ENCODE peak calls at places on chromosomes 16 and 17, in ten cellular contexts. H is AG10803; P is activated CD4-positive, alpha-beta T cell treated with anti-CD3 and anti-CD28 coated beads, Interleukin-2, amount 50 U/mL, for 24 hours; N is EH; A is tibial nerve; R is tibial artery; K is upper lobe of right lung; D is stimulated activated CD4-positive, alpha-beta T cell treated with anti-CD3 and anti-CD28 coated beads, Interleukin-2, amount 100 ng/mL, for 24 hours; W is foreskin fibroblast; Q is PC-3. Z is an unnamed sample.

GRCh38 chr16:76277099-76278030 is at the start of gene CNTNAP4:
- DNase-seq in H (no peak), P (no peak), N (no peak), A (peak; percentile 22), R (peak; percentile 32), K (no peak), D (no peak), W (no peak), Q (no peak), Z (no peak)

GRCh38 chr17:40281663-40282062 is 6.0 kb upstream of the CDC6 start:
- DNase-seq in H (peak; percentile 9), P (no peak), N (peak; percentile 11), A (no peak), R (no peak), K (no peak), D (no peak), W (peak; percentile 6), Q (no peak), Z (no peak)

GRCh38 chr16:88772871-88773811 is 11.9 kb downstream of the PIEZO1 start:
- DNase-seq in H (peak; percentile 95), P (no peak), N (peak; percentile 97), A (no peak), R (peak; percentile 66), K (no peak), D (no peak), W (peak; percentile 97), Q (peak; percentile 18), Z (no peak)

GRCh38 chr16:70725912-70726828 is 40.3 kb upstream of the MTSS2 start:
- DNase-seq in H (no peak), P (no peak), N (no peak), A (no peak), R (no peak), K (peak; percentile 80), D (no peak), W (no peak), Q (no peak), Z (no peak)

GRCh38 chr17:34637548-34638525 is 58.5 kb downstream of the TMEM132E start:
- DNase-seq in H (peak; percentile 69), P (peak; percentile 65), N (peak; percentile 73), A (peak; percentile 40), R (peak; percentile 68), K (peak; percentile 88), D (peak; percentile 85), W (peak; percentile 86), Q (peak; percentile 57), Z (peak; percentile 86)

GRCh38 chr16:11100239-11100750 is 155.7 kb downstream of the SOCS1 start:
- DNase-seq in H (peak; percentile 86), P (no peak), N (peak; percentile 98), A (peak; percentile 42), R (peak; percentile 67), K (no peak), D (peak; percentile 71), W (peak; percentile 93), Q (peak; percentile 32), Z (peak; percentile 41)

GRCh38 chr16:88602091-88602490 is 31.9 kb downstream of the ZC3H18 start:
- DNase-seq in H (no peak), P (no peak), N (no peak), A (no peak), R (no peak), K (peak; percentile 82), D (no peak), W (no peak), Q (no peak), Z (no peak)

GRCh38 chr17:47914296-47914948 is 18.4 kb downstream of the SP2 start:
- DNase-seq in H (no peak), P (no peak), N (no peak), A (no peak), R (no peak), K (no peak), D (no peak), W (no peak), Q (no peak), Z (no peak)

GRCh38 chr17:56540791-56541190 is 52.7 kb upstream of the NOG start:
- DNase-seq in H (peak; percentile 11), P (no peak), N (peak; percentile 57), A (no peak), R (no peak), K (no peak), D (no peak), W (no peak), Q (no peak), Z (no peak)

GRCh38 chr17:83156408-83156807 is 77.0 kb downstream of the METRNL start:
- DNase-seq in H (no peak), P (no peak), N (no peak), A (no peak), R (no peak), K (no peak), D (no peak), W (no peak), Q (no peak), Z (no peak)

GRCh38 chr17:17751489-17751995 is 70.3 kb downstream of the RAI1 start:
- DNase-seq in H (no peak), P (no peak), N (no peak), A (no peak), R (no peak), K (no peak), D (peak; percentile 22), W (no peak), Q (no peak), Z (no peak)

GRCh38 chr17:17860761-17861107 is 23.9 kb upstream of the SREBF1 start:
- DNase-seq in H (no peak), P (no peak), N (peak; percentile 21), A (no peak), R (no peak), K (no peak), D (no peak), W (peak; percentile 34), Q (no peak), Z (no peak)

GRCh38 chr17:58156839-58157803 is 8.9 kb downstream of the OR4D1 start:
- DNase-seq in H (no peak), P (peak; percentile 30), N (peak; percentile 2), A (no peak), R (no peak), K (peak; percentile 66), D (peak; percentile 73), W (peak; percentile 30), Q (no peak), Z (no peak)

GRCh38 chr17:81387235-81388060 is 7.8 kb upstream of the BAHCC1 start:
- DNase-seq in H (peak; percentile 67), P (peak; percentile 42), N (peak; percentile 74), A (no peak), R (no peak), K (peak; percentile 85), D (peak; percentile 66), W (peak; percentile 82), Q (peak; percentile 64), Z (peak; percentile 74)

GRCh38 chr17:81520021-81520894 is 7.7 kb upstream of the ACTG1 start:
- DNase-seq in H (no peak), P (no peak), N (no peak), A (no peak), R (no peak), K (peak; percentile 67), D (no peak), W (no peak), Q (no peak), Z (no peak)

GRCh38 chr17:1785925-1786324 is 24.1 kb downstream of the SERPINF1 start:
- DNase-seq in H (no peak), P (no peak), N (no peak), A (no peak), R (peak; percentile 64), K (no peak), D (no peak), W (peak; percentile 72), Q (no peak), Z (peak; percentile 53)

GRCh38 chr16:2507052-2507678 is 6.6 kb upstream of the ATP6V0C start:
- DNase-seq in H (no peak), P (no peak), N (no peak), A (no peak), R (peak; percentile 72), K (peak; percentile 85), D (no peak), W (no peak), Q (no peak), Z (no peak)

GRCh38 chr17:45823598-45823997 is 21.1 kb upstream of the SPPL2C start:
- DNase-seq in H (no peak), P (no peak), N (no peak), A (no peak), R (no peak), K (no peak), D (peak; percentile 8), W (no peak), Q (no peak), Z (no peak)

GRCh38 chr17:71111945-71112344 is 942.6 kb downstream of the KCNJ2 start:
- DNase-seq in H (peak; percentile 31), P (no peak), N (no peak), A (no peak), R (no peak), K (no peak), D (no peak), W (peak; percentile 56), Q (no peak), Z (no peak)

GRCh38 chr17:4741544-4741943 is 1.8 kb upstream of the CXCL16 start:
- DNase-seq in H (no peak), P (no peak), N (no peak), A (no peak), R (no peak), K (no peak), D (no peak), W (no peak), Q (no peak), Z (no peak)

GRCh38 chr16:12327971-12328726 is 351.6 kb downstream of the SNX29 start:
- DNase-seq in H (no peak), P (no peak), N (no peak), A (no peak), R (no peak), K (no peak), D (no peak), W (no peak), Q (no peak), Z (peak; percentile 62)

GRCh38 chr17:61448042-61448441 is 4.2 kb upstream of the TBX4 start:
- DNase-seq in H (no peak), P (no peak), N (no peak), A (no peak), R (no peak), K (no peak), D (no peak), W (no peak), Q (no peak), Z (no peak)

GRCh38 chr17:6080711-6081430 is 10.7 kb downstream of the WSCD1 start:
- DNase-seq in H (no peak), P (no peak), N (no peak), A (no peak), R (no peak), K (no peak), D (no peak), W (no peak), Q (no peak), Z (no peak)

GRCh38 chr17:82212331-82213250 is at the start of gene CCDC57:
- DNase-seq in H (peak; percentile 77), P (peak; percentile 59), N (peak; percentile 80), A (peak; percentile 63), R (no peak), K (peak; percentile 93), D (peak; percentile 84), W (peak; percentile 94), Q (peak; percentile 76), Z (peak; percentile 74)

GRCh38 chr16:48444574-48444973 is 59.4 kb upstream of the SIAH1 start:
- DNase-seq in H (peak; percentile 84), P (no peak), N (peak; percentile 94), A (no peak), R (no peak), K (no peak), D (no peak), W (peak; percentile 87), Q (peak; percentile 85), Z (peak; percentile 34)

GRCh38 chr17:38868095-38868967 is 1.5 kb upstream of the LASP1 start:
- DNase-seq in H (peak; percentile 55), P (no peak), N (peak; percentile 94), A (peak; percentile 56), R (peak; percentile 75), K (no peak), D (no peak), W (peak; percentile 80), Q (no peak), Z (peak; percentile 76)

GRCh38 chr17:82003411-82004381 is 19.0 kb downstream of the CENPX start:
- DNase-seq in H (peak; percentile 93), P (no peak), N (peak; percentile 98), A (peak; percentile 72), R (peak; percentile 83), K (no peak), D (peak; percentile 52), W (peak; percentile 98), Q (peak; percentile 96), Z (no peak)

GRCh38 chr16:30761427-30761927 is 385 bp downstream of the CFAP119 start:
- DNase-seq in H (no peak), P (no peak), N (peak; percentile 44), A (no peak), R (no peak), K (peak; percentile 70), D (peak; percentile 56), W (no peak), Q (peak; percentile 28), Z (no peak)